ENCODE peak calls at places on chromosomes 16 and 17, in four cellular contexts. O, P, X and D are unnamed samples.

GRCh38 chr17:50168319-50168718 is 2.5 kb downstream of the SGCA start:
- DNase-seq in O (no peak), P (no peak), X (no peak), D (no peak)

GRCh38 chr17:58377005-58377660 is 25.1 kb upstream of the SUPT4H1 start:
- DNase-seq in O (no peak), P (no peak), X (peak; percentile 61), D (no peak)

GRCh38 chr17:79836952-79837887 is 2.0 kb downstream of the CBX4 start:
- DNase-seq in O (no peak), P (peak; percentile 78), X (peak; percentile 86), D (no peak)

GRCh38 chr16:65967376-65967775 is 399.1 kb upstream of the CDH5 start:
- DNase-seq in O (no peak), P (no peak), X (no peak), D (no peak)

GRCh38 chr17:4945944-4946280 is 2.4 kb downstream of the PFN1 start:
- DNase-seq in O (no peak), P (no peak), X (no peak), D (no peak)

GRCh38 chr17:45232514-45233422 is 11.1 kb downstream of the FMNL1 start:
- DNase-seq in O (no peak), P (no peak), X (no peak), D (no peak)

GRCh38 chr17:40000161-40000560 is 15.1 kb upstream of the CSF3 start:
- DNase-seq in O (no peak), P (no peak), X (no peak), D (no peak)

GRCh38 chr17:9406046-9406631 is 169.5 kb downstream of the STX8 start:
- DNase-seq in O (no peak), P (no peak), X (no peak), D (no peak)

GRCh38 chr17:41575336-41575735 is 3.5 kb upstream of the KRT9 start:
- DNase-seq in O (no peak), P (peak; percentile 29), X (no peak), D (no peak)

GRCh38 chr17:73232587-73233373 is 28.9 kb downstream of the CPSF4L start:
- DNase-seq in O (peak; percentile 27), P (no peak), X (no peak), D (no peak)

GRCh38 chr16:78695371-78695770 is 595.9 kb downstream of the WWOX start:
- DNase-seq in O (no peak), P (no peak), X (no peak), D (no peak)

GRCh38 chr17:75854111-75854748 is 905 bp downstream of the WBP2 start:
- DNase-seq in O (no peak), P (no peak), X (no peak), D (no peak)

GRCh38 chr16:50635505-50636392 is 45.4 kb downstream of the SNX20 start:
- DNase-seq in O (no peak), P (no peak), X (no peak), D (no peak)

GRCh38 chr17:65183736-65184135 is 46.6 kb downstream of the RGS9 start:
- DNase-seq in O (peak; percentile 74), P (no peak), X (no peak), D (peak; percentile 8)

GRCh38 chr17:71472809-71473789 is 647.7 kb upstream of the SOX9 start:
- DNase-seq in O (peak; percentile 50), P (no peak), X (no peak), D (no peak)

GRCh38 chr16:12228079-12228606 is 251.6 kb downstream of the SNX29 start:
- DNase-seq in O (no peak), P (no peak), X (no peak), D (no peak)

GRCh38 chr16:12500771-12501170 is 302.9 kb downstream of the CPPED1 start:
- DNase-seq in O (no peak), P (no peak), X (no peak), D (no peak)

GRCh38 chr16:72938426-72939164 is 109.3 kb downstream of the ZFHX3 start:
- DNase-seq in O (no peak), P (peak; percentile 88), X (peak; percentile 67), D (no peak)

GRCh38 chr17:40450175-40450574 is 6.9 kb downstream of the IGFBP4 start:
- DNase-seq in O (no peak), P (no peak), X (no peak), D (no peak)

GRCh38 chr17:48617515-48618365 is 2.6 kb upstream of the HOXB8 start:
- DNase-seq in O (no peak), P (no peak), X (no peak), D (no peak)

GRCh38 chr17:67411396-67411795 is 34.3 kb downstream of the PITPNC1 start:
- DNase-seq in O (no peak), P (no peak), X (no peak), D (no peak)

GRCh38 chr17:80063815-80064585 is 27.6 kb downstream of the CCDC40 start:
- DNase-seq in O (no peak), P (no peak), X (peak; percentile 48), D (no peak)

GRCh38 chr17:13030459-13031305 is 12.9 kb upstream of the ELAC2 start:
- DNase-seq in O (no peak), P (no peak), X (peak; percentile 36), D (peak; percentile 8)

GRCh38 chr16:48942996-48943395 is 333.0 kb upstream of the N4BP1 start:
- DNase-seq in O (no peak), P (no peak), X (no peak), D (no peak)

GRCh38 chr17:74780443-74781238 is 4.5 kb upstream of the NAT9 start:
- DNase-seq in O (peak; percentile 40), P (no peak), X (peak; percentile 34), D (no peak)

GRCh38 chr16:49755291-49755611 is 100.7 kb downstream of the ZNF423 start:
- DNase-seq in O (peak; percentile 40), P (no peak), X (peak; percentile 40), D (peak; percentile 32)

GRCh38 chr16:65919116-65919515 is 447.4 kb upstream of the CDH5 start:
- DNase-seq in O (peak; percentile 15), P (no peak), X (no peak), D (no peak)

GRCh38 chr17:15740570-15741120 is 8.6 kb downstream of the TBC1D26 start:
- DNase-seq in O (no peak), P (peak; percentile 63), X (no peak), D (no peak)

GRCh38 chr17:38871247-38871991 is 1.6 kb downstream of the LASP1 start:
- DNase-seq in O (no peak), P (no peak), X (peak; percentile 84), D (no peak)

GRCh38 chr17:49976828-49977202 is 7.8 kb downstream of the DLX4 start:
- DNase-seq in O (no peak), P (no peak), X (no peak), D (no peak)

GRCh38 chr17:79420318-79421243 is 190.3 kb downstream of the RBFOX3 start:
- DNase-seq in O (no peak), P (no peak), X (no peak), D (no peak)

GRCh38 chr16:27822529-27823437 is 240.7 kb downstream of the GSG1L start:
- DNase-seq in O (no peak), P (no peak), X (peak; percentile 63), D (no peak)